ENCODE peak calls at places on chromosome 12, in six cellular contexts. A is stimulated activated CD4-positive, alpha-beta T cell treated with anti-CD3 and anti-CD28 coated beads, TNF-alpha, amount 100 ng/mL, for 24 hours; G is SK-N-SH; F is cardiac muscle cell; N is uterus; S is CD8-positive, alpha-beta memory T cell. J is an unnamed sample.

GRCh38 chr12:10607885-10608458 is 5.4 kb downstream of the MAGOHB start:
- DNase-seq in A (no peak), G (peak), F (no peak), N (no peak), S (peak), J (no peak)

GRCh38 chr12:89069431-89069830 is 282.9 kb downstream of the DUSP6 start:
- DNase-seq in A (no peak), G (no peak), F (no peak), N (no peak), S (no peak), J (no peak)

GRCh38 chr12:45666452-45667215 is 62.9 kb upstream of the ARID2 start:
- DNase-seq in A (no peak), G (no peak), F (no peak), N (no peak), S (no peak), J (no peak)

GRCh38 chr12:13102481-13103195 is 829 bp downstream of the GSG1 start:
- DNase-seq in A (no peak), G (no peak), F (no peak), N (no peak), S (no peak), J (no peak)

GRCh38 chr12:64103821-64104220 is 118.3 kb downstream of the KICS2 start:
- DNase-seq in A (no peak), G (no peak), F (no peak), N (no peak), S (no peak), J (no peak)

GRCh38 chr12:92605621-92606170 is 97.1 kb upstream of the PLEKHG7 start:
- DNase-seq in A (no peak), G (no peak), F (no peak), N (no peak), S (no peak), J (no peak)

GRCh38 chr12:11787921-11788849 is 138.7 kb downstream of the ETV6 start:
- DNase-seq in A (no peak), G (no peak), F (no peak), N (no peak), S (no peak), J (no peak)

GRCh38 chr12:53749986-53750811 is 1.6 kb downstream of the CISTR start:
- DNase-seq in A (no peak), G (no peak), F (no peak), N (no peak), S (no peak), J (no peak)

J was measured in osteoblast.